ENCODE peak calls at places on chromosomes 12 and 14, in four cellular contexts. K is SK-N-SH, B is HepG2, D is GM12878. F is an unnamed sample.

GRCh38 chr14:57982802-57983201 is 116.9 kb upstream of the SLC35F4 start:
- DNase-seq in D (no peak), K (no peak), B (no peak), F (no peak)

GRCh38 chr12:3317841-3318501 is 173.0 kb upstream of the PRMT8 start:
- DNase-seq in K (peak), B (no peak), D (no peak), F (no peak)

GRCh38 chr12:116498471-116498870 is 60.7 kb upstream of the MAP1LC3B2 start:
- DNase-seq in D (no peak), B (no peak), K (no peak), F (no peak)

GRCh38 chr12:1728824-1729223 is 38.0 kb downstream of the ADIPOR2 start:
- DNase-seq in B (peak), K (no peak), D (no peak), F (no peak)

GRCh38 chr14:74834682-74835392 is 41.1 kb downstream of the PROX2 start:
- DNase-seq in D (no peak), K (no peak), B (no peak), F (no peak)

GRCh38 chr14:70907996-70908917 is 998 bp downstream of the PCNX1 start:
- DNase-seq in K (peak), D (no peak), B (peak), F (no peak)

GRCh38 chr12:40616383-40616900 is 75.8 kb upstream of the CNTN1 start:
- DNase-seq in K (peak), B (no peak), D (no peak), F (no peak)

GRCh38 chr14:61662437-61663311 is 32.6 kb upstream of the HIF1A start:
- DNase-seq in B (peak), D (peak), K (peak), F (peak)

GRCh38 chr12:13028825-13029570 is 15.2 kb upstream of the FAM234B start:
- DNase-seq in B (no peak), D (no peak), K (no peak), F (no peak)

GRCh38 chr14:100341301-100342031 is 18.3 kb downstream of the SLC25A47 start:
- DNase-seq in D (peak), B (no peak), K (peak), F (peak)

GRCh38 chr14:88168498-88169165 is 154.4 kb downstream of the KCNK10 start:
- DNase-seq in D (no peak), K (peak), B (peak), F (peak)

GRCh38 chr12:6752181-6752930 is 585 bp downstream of the MLF2 start:
- DNase-seq in B (peak), K (peak), D (no peak), F (no peak)

GRCh38 chr14:91934554-91935285 is 12.8 kb downstream of the FBLN5 start:
- DNase-seq in K (no peak), B (no peak), D (no peak), F (no peak)

GRCh38 chr12:63154560-63154959 is 3.6 kb upstream of the AVPR1A start:
- DNase-seq in K (no peak), D (no peak), B (no peak), F (no peak)

GRCh38 chr12:106978035-106978800 is 8.7 kb downstream of the MTERF2 start:
- DNase-seq in D (no peak), K (peak), B (peak), F (no peak)

GRCh38 chr14:24113801-24114535 is 609 bp upstream of the DCAF11 start:
- DNase-seq in D (peak), B (peak), K (peak), F (peak)

GRCh38 chr12:27987311-27987710 is 14.8 kb upstream of the PTHLH start:
- DNase-seq in B (no peak), D (no peak), K (no peak), F (peak)

GRCh38 chr12:57592551-57593165 is 1.7 kb downstream of the PIP4K2C start:
- DNase-seq in D (no peak), K (no peak), B (no peak), F (no peak)

GRCh38 chr14:81169711-81170103 is 51.1 kb downstream of the GTF2A1 start:
- DNase-seq in B (no peak), D (no peak), K (peak), F (no peak)

GRCh38 chr14:32698831-32699230 is 239.8 kb upstream of the NPAS3 start:
- DNase-seq in K (no peak), B (no peak), D (no peak), F (no peak)

GRCh38 chr14:68300608-68301007 is 481.0 kb downstream of the RAD51B start:
- DNase-seq in D (no peak), B (no peak), K (no peak), F (no peak)

GRCh38 chr12:27821259-27821973 is 41.4 kb upstream of the MANSC4 start:
- DNase-seq in B (peak), K (peak), D (peak), F (peak)

GRCh38 chr14:89793367-89793716 is 161.2 kb downstream of the EFCAB11 start:
- DNase-seq in K (no peak), B (no peak), D (no peak), F (no peak)

GRCh38 chr12:116558280-116559079 is 701 bp upstream of the MAP1LC3B2 start:
- DNase-seq in B (no peak), D (no peak), K (no peak), F (peak)

GRCh38 chr12:81303935-81304334 is 226.1 kb downstream of the ACSS3 start:
- DNase-seq in D (no peak), B (no peak), K (no peak), F (no peak)

GRCh38 chr14:50311974-50312733 is at the start of the genes DMAC2L and L2HGDH:
- DNase-seq in B (peak), K (peak), D (peak), F (peak)

GRCh38 chr14:86022031-86022629 is 492.2 kb downstream of the FLRT2 start:
- DNase-seq in K (no peak), D (no peak), B (no peak), F (no peak)

GRCh38 chr12:90502070-90502469 is 452.9 kb downstream of the CCER1 start:
- DNase-seq in K (no peak), B (no peak), D (no peak), F (no peak)

GRCh38 chr12:128684357-128684756 is 139.4 kb downstream of the SLC15A4 start:
- DNase-seq in D (no peak), K (no peak), B (no peak), F (no peak)

GRCh38 chr12:48979602-48980388 is 1.7 kb downstream of the WNT1 start:
- DNase-seq in K (no peak), D (no peak), B (no peak), F (no peak)

GRCh38 chr14:88426271-88426670 is 40.8 kb downstream of the SPATA7 start:
- DNase-seq in K (no peak), B (no peak), D (no peak), F (no peak)

GRCh38 chr14:76961631-76962302 is 66.7 kb downstream of the IRF2BPL start:
- DNase-seq in K (no peak), B (peak), D (peak), F (peak)

GRCh38 chr14:35158491-35158890 is 36.1 kb downstream of the PRORP start:
- DNase-seq in B (no peak), D (no peak), K (no peak), F (no peak)
- TF ChIP-seq GABPA in B (no peak), D (no peak), K (no peak), F (no peak)

GRCh38 chr12:109995703-109996482 is at the start of gene GIT2:
- DNase-seq in K (peak), D (peak), B (peak), F (peak)
- TF ChIP-seq GABPA in K (peak), D (no peak), B (peak), F (peak)

GRCh38 chr14:65718629-65719028 is 306.1 kb downstream of the FUT8 start:
- DNase-seq in B (no peak), K (no peak), D (no peak), F (no peak)
- TF ChIP-seq GABPA in B (no peak), K (no peak), D (no peak), F (no peak)

GRCh38 chr12:11166300-11166699 is 4.7 kb upstream of the SMIM10L1 start:
- DNase-seq in B (no peak), K (no peak), D (no peak), F (no peak)

GRCh38 chr12:11170810-11171144 is 217 bp upstream of the SMIM10L1 start:
- DNase-seq in K (no peak), B (no peak), D (no peak), F (no peak)

GRCh38 chr12:11174022-11174421 is 3.0 kb downstream of the SMIM10L1 start:
- DNase-seq in B (no peak), K (no peak), D (no peak), F (no peak)

GRCh38 chr12:11171145-11171952 is at the start of gene SMIM10L1:
- DNase-seq in B (peak), D (peak), K (peak), F (peak)

DNA sequence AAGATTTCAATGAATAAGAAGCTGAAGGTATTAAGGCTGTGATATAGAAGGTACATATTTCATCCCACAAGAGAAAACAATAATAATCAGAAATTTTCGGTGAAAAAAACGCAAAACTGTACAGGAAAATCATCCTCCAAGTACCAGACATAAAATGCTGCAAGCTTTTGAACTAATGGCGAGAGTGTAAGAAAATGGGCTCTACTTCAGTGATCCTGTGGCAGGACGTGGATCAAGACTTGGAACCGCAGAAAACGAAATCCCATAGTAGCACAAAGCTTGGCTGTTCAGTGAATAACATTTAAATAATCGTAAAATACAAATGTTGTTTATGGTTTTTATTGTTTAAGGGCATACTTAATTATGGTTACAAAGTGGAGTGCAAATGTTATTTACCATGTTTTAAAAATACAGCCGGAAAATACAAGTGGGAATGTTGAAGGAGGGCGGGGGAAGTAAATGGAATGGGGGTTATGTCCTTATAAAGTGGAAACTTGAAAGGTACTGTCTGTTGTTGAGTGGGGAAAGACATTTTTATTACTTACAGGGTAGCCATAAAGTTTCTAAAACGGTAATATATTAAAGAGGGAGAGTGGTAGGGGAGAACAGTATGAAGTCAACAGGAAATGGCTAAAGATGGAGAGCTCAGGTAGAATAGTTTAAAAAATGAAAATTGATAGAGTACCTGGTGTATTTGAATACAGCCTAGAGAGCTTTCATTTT is 1.1 kb downstream of the SMIM10L1 start:
- DNase-seq in B (peak), K (peak), D (no peak), F (no peak)
- TF ChIP-seq GABPA in B (no peak), K (no peak), D (no peak), F (no peak)

GRCh38 chr12:20492251-20492728 is 124.0 kb downstream of the PDE3A start:
- DNase-seq in B (no peak), D (peak), K (no peak), F (peak)
- TF ChIP-seq GABPA in B (no peak), D (no peak), K (no peak), F (no peak)

GRCh38 chr12:108966378-108967151 is 54.3 kb downstream of the SVOP start:
- DNase-seq in B (no peak), D (no peak), K (no peak), F (no peak)
- TF ChIP-seq GABPA in B (no peak), D (no peak), K (no peak), F (no peak)

F was measured in HL-60.